ENCODE peak calls at places on chromosome 7, in ten cellular contexts. One of them, this sample, is unnamed.

GRCh38 chr7:27143022-27143949 is at the start of gene HOXA5:
- DNase-seq in NCI-H345: no peak
- DNase-seq in SW 1271: peak; percentile 68
- DNase-seq in GDM1: no peak
- DNase-seq in choroid plexus epithelial cell: peak; percentile 27
- DNase-seq in activated naive CD4-positive, alpha-beta T cell treated with Interleukin-2 at 50 U/mL for 16 hours: no peak
- DNase-seq in RPMI8226: no peak
- DNase-seq in lower leg skin: no peak
- DNase-seq in dorsolateral prefrontal cortex: no peak
- DNase-seq in psoas muscle: peak; percentile 86
- DNase-seq in this sample: no peak

GRCh38 chr7:90968871-90969270 is 295.4 kb upstream of the FZD1 start:
- DNase-seq in NCI-H345: no peak
- DNase-seq in SW 1271: no peak
- DNase-seq in GDM1: no peak
- DNase-seq in choroid plexus epithelial cell: peak; percentile 39
- DNase-seq in activated naive CD4-positive, alpha-beta T cell treated with Interleukin-2 at 50 U/mL for 16 hours: no peak
- DNase-seq in RPMI8226: no peak
- DNase-seq in lower leg skin: no peak
- DNase-seq in dorsolateral prefrontal cortex: no peak
- DNase-seq in psoas muscle: no peak
- DNase-seq in this sample: no peak

GRCh38 chr7:110856704-110857103 is 234.2 kb upstream of the LRRN3 start:
- DNase-seq in NCI-H345: no peak
- DNase-seq in SW 1271: no peak
- DNase-seq in GDM1: no peak
- DNase-seq in choroid plexus epithelial cell: peak; percentile 38
- DNase-seq in activated naive CD4-positive, alpha-beta T cell treated with Interleukin-2 at 50 U/mL for 16 hours: no peak
- DNase-seq in RPMI8226: no peak
- DNase-seq in lower leg skin: no peak
- DNase-seq in dorsolateral prefrontal cortex: no peak
- DNase-seq in psoas muscle: no peak
- DNase-seq in this sample: no peak

GRCh38 chr7:348962-349755 is 59.2 kb downstream of the FOXL3 start:
- DNase-seq in NCI-H345: no peak
- DNase-seq in SW 1271: no peak
- DNase-seq in GDM1: no peak
- DNase-seq in choroid plexus epithelial cell: no peak
- DNase-seq in activated naive CD4-positive, alpha-beta T cell treated with Interleukin-2 at 50 U/mL for 16 hours: no peak
- DNase-seq in RPMI8226: no peak
- DNase-seq in lower leg skin: no peak
- DNase-seq in dorsolateral prefrontal cortex: no peak
- DNase-seq in psoas muscle: peak; percentile 48
- DNase-seq in this sample: no peak

GRCh38 chr7:13257661-13258060 is 570.2 kb downstream of the ARL4A start:
- DNase-seq in NCI-H345: no peak
- DNase-seq in SW 1271: no peak
- DNase-seq in GDM1: no peak
- DNase-seq in choroid plexus epithelial cell: peak; percentile 43
- DNase-seq in activated naive CD4-positive, alpha-beta T cell treated with Interleukin-2 at 50 U/mL for 16 hours: no peak
- DNase-seq in RPMI8226: no peak
- DNase-seq in lower leg skin: no peak
- DNase-seq in dorsolateral prefrontal cortex: no peak
- DNase-seq in psoas muscle: no peak
- DNase-seq in this sample: no peak

GRCh38 chr7:138350701-138351357 is 109.2 kb upstream of the TRIM24 start:
- DNase-seq in NCI-H345: no peak
- DNase-seq in SW 1271: no peak
- DNase-seq in GDM1: no peak
- DNase-seq in choroid plexus epithelial cell: peak; percentile 23
- DNase-seq in activated naive CD4-positive, alpha-beta T cell treated with Interleukin-2 at 50 U/mL for 16 hours: no peak
- DNase-seq in RPMI8226: no peak
- DNase-seq in lower leg skin: no peak
- DNase-seq in dorsolateral prefrontal cortex: no peak
- DNase-seq in psoas muscle: no peak
- DNase-seq in this sample: no peak

GRCh38 chr7:68828575-68828974 is 769.7 kb upstream of the AUTS2 start:
- DNase-seq in NCI-H345: no peak
- DNase-seq in SW 1271: no peak
- DNase-seq in GDM1: no peak
- DNase-seq in choroid plexus epithelial cell: no peak
- DNase-seq in activated naive CD4-positive, alpha-beta T cell treated with Interleukin-2 at 50 U/mL for 16 hours: no peak
- DNase-seq in RPMI8226: peak; percentile 58
- DNase-seq in lower leg skin: no peak
- DNase-seq in dorsolateral prefrontal cortex: no peak
- DNase-seq in psoas muscle: no peak
- DNase-seq in this sample: no peak

GRCh38 chr7:97003262-97004236 is 1.8 kb upstream of the DLX6 start:
- DNase-seq in NCI-H345: peak; percentile 67
- DNase-seq in SW 1271: no peak
- DNase-seq in GDM1: no peak
- DNase-seq in choroid plexus epithelial cell: no peak
- DNase-seq in activated naive CD4-positive, alpha-beta T cell treated with Interleukin-2 at 50 U/mL for 16 hours: no peak
- DNase-seq in RPMI8226: no peak
- DNase-seq in lower leg skin: no peak
- DNase-seq in dorsolateral prefrontal cortex: no peak
- DNase-seq in psoas muscle: no peak
- DNase-seq in this sample: no peak

GRCh38 chr7:34108150-34108549 is 202.8 kb downstream of the BMPER start:
- DNase-seq in NCI-H345: no peak
- DNase-seq in SW 1271: no peak
- DNase-seq in GDM1: no peak
- DNase-seq in choroid plexus epithelial cell: peak; percentile 82
- DNase-seq in activated naive CD4-positive, alpha-beta T cell treated with Interleukin-2 at 50 U/mL for 16 hours: no peak
- DNase-seq in RPMI8226: no peak
- DNase-seq in lower leg skin: no peak
- DNase-seq in dorsolateral prefrontal cortex: no peak
- DNase-seq in psoas muscle: no peak
- DNase-seq in this sample: no peak

GRCh38 chr7:106064836-106065559 is 47.1 kb downstream of the SYPL1 start:
- DNase-seq in NCI-H345: peak; percentile 55
- DNase-seq in SW 1271: peak; percentile 86
- DNase-seq in GDM1: no peak
- DNase-seq in choroid plexus epithelial cell: peak; percentile 82
- DNase-seq in activated naive CD4-positive, alpha-beta T cell treated with Interleukin-2 at 50 U/mL for 16 hours: no peak
- DNase-seq in RPMI8226: peak; percentile 54
- DNase-seq in lower leg skin: peak; percentile 80
- DNase-seq in dorsolateral prefrontal cortex: peak; percentile 75
- DNase-seq in psoas muscle: peak; percentile 94
- DNase-seq in this sample: peak; percentile 36

GRCh38 chr7:44058759-44059218 is 6.6 kb downstream of the PGAM2 start:
- DNase-seq in NCI-H345: no peak
- DNase-seq in SW 1271: no peak
- DNase-seq in GDM1: no peak
- DNase-seq in choroid plexus epithelial cell: no peak
- DNase-seq in activated naive CD4-positive, alpha-beta T cell treated with Interleukin-2 at 50 U/mL for 16 hours: no peak
- DNase-seq in RPMI8226: no peak
- DNase-seq in lower leg skin: no peak
- DNase-seq in dorsolateral prefrontal cortex: no peak
- DNase-seq in psoas muscle: peak; percentile 1
- DNase-seq in this sample: no peak

GRCh38 chr7:112254166-112254565 is 47.7 kb downstream of the ZNF277 start:
- DNase-seq in NCI-H345: no peak
- DNase-seq in SW 1271: no peak
- DNase-seq in GDM1: no peak
- DNase-seq in choroid plexus epithelial cell: no peak
- DNase-seq in activated naive CD4-positive, alpha-beta T cell treated with Interleukin-2 at 50 U/mL for 16 hours: no peak
- DNase-seq in RPMI8226: peak; percentile 16
- DNase-seq in lower leg skin: no peak
- DNase-seq in dorsolateral prefrontal cortex: no peak
- DNase-seq in psoas muscle: no peak
- DNase-seq in this sample: no peak

GRCh38 chr7:19117081-19117869 is at the start of gene TWIST1:
- DNase-seq in NCI-H345: peak; percentile 70
- DNase-seq in SW 1271: peak; percentile 78
- DNase-seq in GDM1: no peak
- DNase-seq in choroid plexus epithelial cell: peak; percentile 99
- DNase-seq in activated naive CD4-positive, alpha-beta T cell treated with Interleukin-2 at 50 U/mL for 16 hours: no peak
- DNase-seq in RPMI8226: peak; percentile 21
- DNase-seq in lower leg skin: peak; percentile 82
- DNase-seq in dorsolateral prefrontal cortex: no peak
- DNase-seq in psoas muscle: no peak
- DNase-seq in this sample: no peak

GRCh38 chr7:132193898-132194297 is 382.4 kb downstream of the PLXNA4 start:
- DNase-seq in NCI-H345: no peak
- DNase-seq in SW 1271: no peak
- DNase-seq in GDM1: no peak
- DNase-seq in choroid plexus epithelial cell: no peak
- DNase-seq in activated naive CD4-positive, alpha-beta T cell treated with Interleukin-2 at 50 U/mL for 16 hours: no peak
- DNase-seq in RPMI8226: no peak
- DNase-seq in lower leg skin: no peak
- DNase-seq in dorsolateral prefrontal cortex: no peak
- DNase-seq in psoas muscle: no peak
- DNase-seq in this sample: no peak

GRCh38 chr7:96246972-96247371 is 74.9 kb downstream of the SLC25A13 start:
- DNase-seq in NCI-H345: peak; percentile 8
- DNase-seq in SW 1271: no peak
- DNase-seq in GDM1: no peak
- DNase-seq in choroid plexus epithelial cell: no peak
- DNase-seq in activated naive CD4-positive, alpha-beta T cell treated with Interleukin-2 at 50 U/mL for 16 hours: no peak
- DNase-seq in RPMI8226: no peak
- DNase-seq in lower leg skin: no peak
- DNase-seq in dorsolateral prefrontal cortex: no peak
- DNase-seq in psoas muscle: no peak
- DNase-seq in this sample: no peak

GRCh38 chr7:157904211-157904865 is 567.5 kb downstream of the DNAJB6 start:
- DNase-seq in NCI-H345: no peak
- DNase-seq in SW 1271: no peak
- DNase-seq in GDM1: no peak
- DNase-seq in choroid plexus epithelial cell: no peak
- DNase-seq in activated naive CD4-positive, alpha-beta T cell treated with Interleukin-2 at 50 U/mL for 16 hours: no peak
- DNase-seq in RPMI8226: peak; percentile 53
- DNase-seq in lower leg skin: no peak
- DNase-seq in dorsolateral prefrontal cortex: no peak
- DNase-seq in psoas muscle: no peak
- DNase-seq in this sample: no peak

GRCh38 chr7:63030061-63030460 is 968.6 kb upstream of the ZNF722 start:
- DNase-seq in NCI-H345: no peak
- DNase-seq in SW 1271: no peak
- DNase-seq in GDM1: no peak
- DNase-seq in choroid plexus epithelial cell: no peak
- DNase-seq in activated naive CD4-positive, alpha-beta T cell treated with Interleukin-2 at 50 U/mL for 16 hours: no peak
- DNase-seq in RPMI8226: no peak
- DNase-seq in lower leg skin: no peak
- DNase-seq in dorsolateral prefrontal cortex: no peak
- DNase-seq in psoas muscle: no peak
- DNase-seq in this sample: no peak

GRCh38 chr7:24732646-24733413 is 24.4 kb downstream of the GSDME start:
- DNase-seq in NCI-H345: no peak
- DNase-seq in SW 1271: no peak
- DNase-seq in GDM1: no peak
- DNase-seq in choroid plexus epithelial cell: peak; percentile 76
- DNase-seq in activated naive CD4-positive, alpha-beta T cell treated with Interleukin-2 at 50 U/mL for 16 hours: no peak
- DNase-seq in RPMI8226: peak; percentile 88
- DNase-seq in lower leg skin: no peak
- DNase-seq in dorsolateral prefrontal cortex: no peak
- DNase-seq in psoas muscle: no peak
- DNase-seq in this sample: peak; percentile 37

GRCh38 chr7:33792041-33792440 is 113.3 kb upstream of the BMPER start:
- DNase-seq in NCI-H345: no peak
- DNase-seq in SW 1271: no peak
- DNase-seq in GDM1: no peak
- DNase-seq in choroid plexus epithelial cell: no peak
- DNase-seq in activated naive CD4-positive, alpha-beta T cell treated with Interleukin-2 at 50 U/mL for 16 hours: no peak
- DNase-seq in RPMI8226: no peak
- DNase-seq in lower leg skin: no peak
- DNase-seq in dorsolateral prefrontal cortex: no peak
- DNase-seq in psoas muscle: no peak
- DNase-seq in this sample: no peak

GRCh38 chr7:137953692-137954470 is 48.0 kb downstream of the CREB3L2 start:
- DNase-seq in NCI-H345: peak; percentile 63
- DNase-seq in SW 1271: peak; percentile 22
- DNase-seq in GDM1: no peak
- DNase-seq in choroid plexus epithelial cell: peak; percentile 89
- DNase-seq in activated naive CD4-positive, alpha-beta T cell treated with Interleukin-2 at 50 U/mL for 16 hours: no peak
- DNase-seq in RPMI8226: no peak
- DNase-seq in lower leg skin: no peak
- DNase-seq in dorsolateral prefrontal cortex: no peak
- DNase-seq in psoas muscle: no peak
- DNase-seq in this sample: no peak

GRCh38 chr7:135210818-135211178 is 528 bp downstream of the WDR91 start:
- DNase-seq in NCI-H345: peak; percentile 50
- DNase-seq in SW 1271: peak; percentile 10
- DNase-seq in GDM1: no peak
- DNase-seq in choroid plexus epithelial cell: no peak
- DNase-seq in activated naive CD4-positive, alpha-beta T cell treated with Interleukin-2 at 50 U/mL for 16 hours: no peak
- DNase-seq in RPMI8226: peak; percentile 45
- DNase-seq in lower leg skin: no peak
- DNase-seq in dorsolateral prefrontal cortex: no peak
- DNase-seq in psoas muscle: no peak
- DNase-seq in this sample: no peak

GRCh38 chr7:97732567-97733275 is 835 bp downstream of the TAC1 start:
- DNase-seq in NCI-H345: no peak
- DNase-seq in SW 1271: no peak
- DNase-seq in GDM1: no peak
- DNase-seq in choroid plexus epithelial cell: no peak
- DNase-seq in activated naive CD4-positive, alpha-beta T cell treated with Interleukin-2 at 50 U/mL for 16 hours: no peak
- DNase-seq in RPMI8226: no peak
- DNase-seq in lower leg skin: no peak
- DNase-seq in dorsolateral prefrontal cortex: no peak
- DNase-seq in psoas muscle: no peak
- DNase-seq in this sample: no peak

GRCh38 chr7:123324283-123324682 is 124.5 kb upstream of the SLC13A1 start:
- DNase-seq in NCI-H345: no peak
- DNase-seq in SW 1271: no peak
- DNase-seq in GDM1: no peak
- DNase-seq in choroid plexus epithelial cell: no peak
- DNase-seq in activated naive CD4-positive, alpha-beta T cell treated with Interleukin-2 at 50 U/mL for 16 hours: no peak
- DNase-seq in RPMI8226: no peak
- DNase-seq in lower leg skin: no peak
- DNase-seq in dorsolateral prefrontal cortex: no peak
- DNase-seq in psoas muscle: no peak
- DNase-seq in this sample: no peak

GRCh38 chr7:150401861-150402631 is 22.9 kb downstream of the ZNF775 start:
- DNase-seq in NCI-H345: no peak
- DNase-seq in SW 1271: no peak
- DNase-seq in GDM1: no peak
- DNase-seq in choroid plexus epithelial cell: peak; percentile 60
- DNase-seq in activated naive CD4-positive, alpha-beta T cell treated with Interleukin-2 at 50 U/mL for 16 hours: no peak
- DNase-seq in RPMI8226: no peak
- DNase-seq in lower leg skin: no peak
- DNase-seq in dorsolateral prefrontal cortex: no peak
- DNase-seq in psoas muscle: no peak
- DNase-seq in this sample: no peak

GRCh38 chr7:134478707-134479106 is 19.8 kb upstream of the AKR1B1 start:
- DNase-seq in NCI-H345: no peak
- DNase-seq in SW 1271: no peak
- DNase-seq in GDM1: no peak
- DNase-seq in choroid plexus epithelial cell: peak; percentile 49
- DNase-seq in activated naive CD4-positive, alpha-beta T cell treated with Interleukin-2 at 50 U/mL for 16 hours: no peak
- DNase-seq in RPMI8226: no peak
- DNase-seq in lower leg skin: no peak
- DNase-seq in dorsolateral prefrontal cortex: no peak
- DNase-seq in psoas muscle: no peak
- DNase-seq in this sample: no peak

GRCh38 chr7:55074008-55074499 is 55.2 kb downstream of the EGFR start:
- DNase-seq in NCI-H345: no peak
- DNase-seq in SW 1271: peak; percentile 96
- DNase-seq in GDM1: no peak
- DNase-seq in choroid plexus epithelial cell: peak; percentile 98
- DNase-seq in activated naive CD4-positive, alpha-beta T cell treated with Interleukin-2 at 50 U/mL for 16 hours: peak; percentile 45
- DNase-seq in RPMI8226: peak; percentile 61
- DNase-seq in lower leg skin: peak; percentile 60
- DNase-seq in dorsolateral prefrontal cortex: no peak
- DNase-seq in psoas muscle: peak; percentile 69
- DNase-seq in this sample: peak; percentile 65

GRCh38 chr7:130180571-130180971 is 24.6 kb downstream of the TMEM209 start:
- DNase-seq in NCI-H345: no peak
- DNase-seq in SW 1271: no peak
- DNase-seq in GDM1: no peak
- DNase-seq in choroid plexus epithelial cell: peak; percentile 19
- DNase-seq in activated naive CD4-positive, alpha-beta T cell treated with Interleukin-2 at 50 U/mL for 16 hours: peak; percentile 56
- DNase-seq in RPMI8226: no peak
- DNase-seq in lower leg skin: no peak
- DNase-seq in dorsolateral prefrontal cortex: no peak
- DNase-seq in psoas muscle: no peak
- DNase-seq in this sample: peak; percentile 46

GRCh38 chr7:22900101-22900500 is 77.5 kb upstream of the TOMM7 start:
- DNase-seq in NCI-H345: no peak
- DNase-seq in SW 1271: no peak
- DNase-seq in GDM1: no peak
- DNase-seq in choroid plexus epithelial cell: no peak
- DNase-seq in activated naive CD4-positive, alpha-beta T cell treated with Interleukin-2 at 50 U/mL for 16 hours: no peak
- DNase-seq in RPMI8226: no peak
- DNase-seq in lower leg skin: no peak
- DNase-seq in dorsolateral prefrontal cortex: no peak
- DNase-seq in psoas muscle: no peak
- DNase-seq in this sample: no peak